ENCODE peak calls at places on chromosomes 13 and 19, in four cellular contexts. N, G, A and E are unnamed samples.

GRCh38 chr13:113187263-113187669 is 21.2 kb downstream of the PCID2 start:
- DNase-seq in N (no peak), G (peak; percentile 89), A (peak; percentile 37), E (no peak)

GRCh38 chr19:39915848-39916215 is 18.6 kb downstream of the FCGBP start:
- DNase-seq in N (no peak), G (no peak), A (no peak), E (no peak)

GRCh38 chr19:10044390-10044789 is 31.1 kb downstream of the RDH8 start:
- DNase-seq in N (no peak), G (no peak), A (no peak), E (no peak)

GRCh38 chr13:44199627-44200207 is 173.9 kb upstream of the SERP2 start:
- DNase-seq in N (no peak), G (no peak), A (no peak), E (no peak)

GRCh38 chr13:30033681-30034447 is 183.4 kb upstream of the UBL3 start:
- DNase-seq in N (no peak), G (no peak), A (no peak), E (no peak)

GRCh38 chr19:16463991-16464575 is 7.7 kb downstream of the EPS15L1 start:
- DNase-seq in N (no peak), G (no peak), A (no peak), E (no peak)

GRCh38 chr19:45498411-45499195 is at the start of gene PPM1N:
- DNase-seq in N (peak; percentile 24), G (no peak), A (no peak), E (peak; percentile 30)

GRCh38 chr19:32343550-32344262 is 1.7 kb upstream of the ZNF507 start:
- DNase-seq in N (no peak), G (no peak), A (no peak), E (no peak)

GRCh38 chr19:9877775-9878510 is 42.8 kb downstream of the PIN1 start:
- DNase-seq in N (no peak), G (no peak), A (no peak), E (no peak)

GRCh38 chr13:89486065-89486464 is 1814.9 kb downstream of the SLITRK5 start:
- DNase-seq in N (no peak), G (no peak), A (no peak), E (no peak)

GRCh38 chr19:23972161-23972560 is 57.5 kb downstream of the ZNF726 start:
- DNase-seq in N (no peak), G (no peak), A (no peak), E (no peak)

GRCh38 chr19:18865973-18866799 is 29.8 kb downstream of the CERS1 start:
- DNase-seq in N (peak; percentile 68), G (peak; percentile 59), A (peak; percentile 36), E (peak; percentile 77)

GRCh38 chr19:9250630-9251029 is at the start of gene OR7E24:
- DNase-seq in N (no peak), G (no peak), A (no peak), E (no peak)

DNA sequence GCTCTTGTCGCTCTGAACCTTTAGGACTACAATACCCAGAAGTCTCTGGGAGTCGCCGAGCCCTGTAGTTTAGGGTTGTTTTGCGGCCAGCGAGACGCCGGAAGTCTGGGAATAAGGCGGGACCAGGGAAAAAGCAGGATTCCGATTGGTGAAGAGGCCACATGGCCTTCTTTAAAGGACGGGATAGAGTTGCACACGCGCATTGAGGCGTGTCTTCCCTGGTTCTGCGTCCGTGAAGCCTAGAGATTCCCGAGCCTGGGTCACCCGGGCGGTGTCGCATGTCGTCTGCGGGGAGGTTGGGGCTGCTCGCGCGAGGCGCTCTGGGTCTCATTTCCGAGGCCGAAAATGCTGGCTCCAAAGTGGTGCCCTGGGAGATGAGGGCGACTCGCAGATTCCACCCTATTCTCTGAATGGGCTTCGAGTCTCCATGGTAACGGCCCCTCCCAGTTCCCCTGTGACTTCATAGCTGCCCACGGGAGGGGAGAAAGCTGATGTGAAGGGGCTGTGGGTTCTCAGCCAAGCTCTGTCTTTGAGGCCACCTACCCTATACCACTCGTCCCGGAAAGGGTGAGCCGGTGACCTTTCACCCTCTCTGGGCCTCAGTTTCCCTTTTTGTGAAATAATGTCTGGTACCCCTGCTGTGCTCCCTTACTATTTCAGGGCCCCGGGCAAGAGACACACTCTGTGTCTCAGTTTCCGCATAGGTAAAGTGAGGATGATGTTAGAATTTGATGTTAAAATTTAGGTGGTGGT is 613 bp upstream of the ZSCAN5A start:
- DNase-seq in N (peak; percentile 93), G (peak; percentile 98), A (peak; percentile 95), E (peak; percentile 86)
- TF ChIP-seq CTCF in N (no peak), G (no peak), A (no peak), E (no peak)

GRCh38 chr19:55535579-55536350 is 1.2 kb downstream of the SBK2 start:
- DNase-seq in N (no peak), G (no peak), A (no peak), E (no peak)

GRCh38 chr19:55538132-55538531 is 1.2 kb upstream of the SBK2 start:
- DNase-seq in N (no peak), G (no peak), A (no peak), E (no peak)

GRCh38 chr19:55537741-55538111 is 793 bp upstream of the SBK2 start:
- DNase-seq in N (no peak), G (no peak), A (no peak), E (no peak)

GRCh38 chr19:55536366-55536765 is 567 bp downstream of the SBK2 start:
- DNase-seq in N (no peak), G (no peak), A (no peak), E (no peak)

GRCh38 chr19:55536951-55537740 is at the start of gene SBK2:
- DNase-seq in N (no peak), G (no peak), A (no peak), E (peak; percentile 48)
- TF ChIP-seq CTCF in N (no peak), G (peak; percentile 15), A (no peak), E (peak; percentile 29)

DNA sequence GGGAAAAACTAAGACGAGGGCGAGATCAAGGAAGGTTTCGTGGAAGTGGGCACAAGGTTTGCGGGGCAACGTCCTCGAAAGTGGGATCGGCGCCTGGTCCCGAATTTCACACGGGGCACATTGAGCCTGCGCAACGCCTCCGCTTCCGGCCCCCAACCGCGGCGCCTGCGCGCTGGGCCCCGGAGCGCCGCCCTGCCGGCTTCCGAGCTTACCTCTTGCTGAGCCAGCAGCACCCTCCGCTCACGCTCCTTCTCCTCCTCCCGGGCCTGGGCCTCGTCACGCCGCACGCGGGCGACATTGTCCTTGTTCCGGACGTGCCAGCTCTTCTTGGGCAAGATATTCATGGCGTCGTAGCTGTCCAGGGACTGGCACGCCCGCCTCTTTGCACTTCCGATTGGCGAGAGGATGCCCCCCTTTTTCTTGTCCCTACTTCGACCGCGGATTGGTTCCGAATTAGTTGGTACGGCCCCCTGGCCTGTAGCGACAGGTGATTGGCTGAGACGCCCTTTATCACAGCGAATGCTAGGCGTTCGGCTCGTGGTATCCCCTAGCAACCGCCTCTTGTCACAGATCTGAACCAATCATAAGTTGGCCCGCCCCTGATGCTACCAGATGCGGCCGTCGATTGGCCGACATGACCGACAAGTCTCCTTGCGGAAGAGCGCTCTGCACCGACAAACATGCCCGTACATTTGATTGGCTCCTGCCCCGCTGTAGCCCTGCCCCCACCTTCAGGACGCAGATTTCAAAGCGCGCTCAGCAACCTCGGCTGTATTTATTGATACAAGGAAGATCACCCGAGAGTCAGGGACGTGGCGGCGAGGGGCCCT is at the start of gene LENG1:
- DNase-seq in N (peak; percentile 99), G (peak; percentile 100), A (peak; percentile 100), E (peak; percentile 91)
- TF ChIP-seq CTCF in N (peak; percentile 67), G (peak; percentile 62), A (no peak), E (peak; percentile 50)

GRCh38 chr13:48874165-48874564 is 101.5 kb upstream of the FNDC3A start:
- DNase-seq in N (no peak), G (peak; percentile 47), A (no peak), E (no peak)

GRCh38 chr13:48876289-48876688 is 99.4 kb upstream of the FNDC3A start:
- DNase-seq in N (no peak), G (no peak), A (no peak), E (no peak)

GRCh38 chr13:48875071-48875470 is 100.6 kb upstream of the FNDC3A start:
- DNase-seq in N (no peak), G (no peak), A (no peak), E (no peak)

GRCh38 chr13:48873081-48873480 is 102.6 kb upstream of the FNDC3A start:
- DNase-seq in N (no peak), G (no peak), A (no peak), E (no peak)

GRCh38 chr13:48873598-48873997 is 102.1 kb upstream of the FNDC3A start:
- DNase-seq in N (no peak), G (no peak), A (no peak), E (no peak)
- TF ChIP-seq CTCF in N (no peak), G (no peak), A (no peak), E (peak; percentile 26)

GRCh38 chr13:32164622-32165268 is 133.2 kb downstream of the FRY start:
- DNase-seq in N (no peak), G (no peak), A (no peak), E (peak; percentile 32)
- TF ChIP-seq CTCF in N (no peak), G (peak; percentile 48), A (no peak), E (peak; percentile 75)

GRCh38 chr13:46639033-46639981 is 86.3 kb downstream of the LRCH1 start:
- DNase-seq in N (no peak), G (no peak), A (peak; percentile 13), E (no peak)
- TF ChIP-seq CTCF in N (no peak), G (no peak), A (no peak), E (no peak)

DNA sequence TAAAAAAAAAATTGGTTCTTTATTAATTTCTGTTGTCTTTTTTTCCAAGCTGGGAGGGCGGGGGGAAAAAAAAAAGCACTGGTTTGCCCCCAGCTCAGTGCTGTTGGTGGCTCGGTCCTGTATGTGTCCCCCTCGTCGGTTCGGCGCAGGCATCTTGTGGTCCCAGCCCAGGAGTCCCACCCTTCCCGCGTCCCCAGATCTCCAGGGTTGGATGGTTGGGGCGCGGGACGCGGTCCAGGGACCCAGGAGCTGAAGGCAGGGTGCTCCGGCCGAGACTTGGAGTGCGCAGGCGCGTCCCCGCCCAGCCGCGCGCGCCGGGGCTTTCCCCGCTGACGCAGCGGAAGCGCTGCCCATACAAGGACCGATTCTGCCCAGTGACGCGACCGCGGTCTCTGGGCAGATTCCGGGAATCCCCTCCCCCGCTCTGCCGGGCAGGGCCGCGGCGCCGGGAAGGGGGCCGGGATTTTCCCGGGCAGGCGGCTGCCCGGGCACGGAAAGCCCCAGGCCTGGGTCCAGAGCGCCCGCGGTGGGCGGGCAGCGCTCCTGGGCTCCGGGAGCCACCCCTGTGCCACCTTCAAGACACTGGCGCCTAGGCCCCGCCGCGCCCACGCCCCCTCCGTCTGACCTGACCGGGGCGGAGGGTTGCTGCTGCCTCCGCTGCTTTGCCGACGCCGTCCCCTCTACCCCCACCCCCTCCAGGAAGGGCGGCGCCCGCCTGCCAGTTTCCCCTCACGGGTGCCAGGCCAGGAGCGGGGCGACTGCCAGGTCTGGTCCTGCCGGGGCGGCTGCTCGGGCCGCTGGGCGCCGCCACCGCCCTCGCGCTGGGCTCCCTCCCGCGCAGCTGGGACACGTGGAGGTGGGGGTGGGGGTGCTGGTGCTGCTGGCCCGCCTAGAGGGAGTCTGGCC is 2.3 kb downstream of the JUNB start:
- DNase-seq in N (peak; percentile 96), G (peak; percentile 92), A (peak; percentile 95), E (peak; percentile 81)
- TF ChIP-seq CTCF in N (peak; percentile 27), G (peak; percentile 13), A (no peak), E (no peak)

GRCh38 chr13:77571956-77572355 is 36.5 kb downstream of the SCEL start:
- DNase-seq in N (no peak), G (no peak), A (no peak), E (no peak)
- TF ChIP-seq CTCF in N (no peak), G (no peak), A (no peak), E (no peak)